ENCODE peak calls at places on chromosomes 6 and 20, in eight cellular contexts. K, S, C, Z, T, W, U and Q are unnamed samples.

GRCh38 chr20:51507357-51508036 is 35.0 kb downstream of the NFATC2 start:
- DNase-seq in K (no peak), S (no peak), C (no peak), Z (no peak), T (no peak), W (no peak), U (no peak), Q (no peak)

GRCh38 chr6:54185885-54186284 is 74.6 kb downstream of the MLIP start:
- DNase-seq in K (no peak), S (no peak), C (no peak), Z (no peak), T (no peak), W (no peak), U (no peak), Q (no peak)

GRCh38 chr20:44033873-44034272 is 119.2 kb downstream of the TOX2 start:
- DNase-seq in K (no peak), S (no peak), C (no peak), Z (no peak), T (no peak), W (no peak), U (no peak), Q (no peak)

GRCh38 chr6:30067460-30068139 is 602 bp downstream of the PPP1R11 start:
- DNase-seq in K (no peak), S (no peak), C (peak; percentile 92), Z (no peak), T (no peak), W (no peak), U (no peak), Q (no peak)

GRCh38 chr6:16481680-16482079 is 243.3 kb downstream of the GMPR start:
- DNase-seq in K (no peak), S (peak; percentile 43), C (no peak), Z (no peak), T (no peak), W (no peak), U (no peak), Q (no peak)

GRCh38 chr6:19465760-19466159 is 371.4 kb upstream of the ID4 start:
- DNase-seq in K (no peak), S (no peak), C (no peak), Z (peak; percentile 33), T (no peak), W (no peak), U (peak; percentile 77), Q (no peak)

GRCh38 chr6:39777218-39777617 is 15.0 kb upstream of the DAAM2 start:
- DNase-seq in K (no peak), S (no peak), C (no peak), Z (peak; percentile 19), T (no peak), W (no peak), U (no peak), Q (no peak)

GRCh38 chr20:20956586-20956985 is 149.6 kb downstream of the LINC00237 start:
- DNase-seq in K (peak; percentile 80), S (no peak), C (no peak), Z (peak; percentile 80), T (no peak), W (no peak), U (no peak), Q (peak; percentile 29)

GRCh38 chr20:49078310-49078709 is 32.2 kb downstream of the CSE1L start:
- DNase-seq in K (no peak), S (no peak), C (no peak), Z (no peak), T (no peak), W (no peak), U (no peak), Q (no peak)

GRCh38 chr6:170035896-170036295 is 255.0 kb downstream of the DLL1 start:
- DNase-seq in K (no peak), S (no peak), C (no peak), Z (no peak), T (no peak), W (no peak), U (no peak), Q (no peak)

GRCh38 chr20:49641683-49642649 is 71.7 kb downstream of the B4GALT5 start:
- DNase-seq in K (peak; percentile 39), S (no peak), C (peak; percentile 16), Z (no peak), T (no peak), W (no peak), U (no peak), Q (no peak)

GRCh38 chr20:20520776-20521175 is 152.9 kb downstream of the INSM1 start:
- DNase-seq in K (no peak), S (no peak), C (no peak), Z (no peak), T (no peak), W (no peak), U (peak; percentile 27), Q (no peak)

GRCh38 chr6:39934060-39934757 is at the start of gene MOCS1:
- DNase-seq in K (peak; percentile 88), S (peak; percentile 2), C (peak; percentile 85), Z (peak; percentile 58), T (no peak), W (no peak), U (peak; percentile 28), Q (peak; percentile 58)

GRCh38 chr20:55273149-55273548 is 732.2 kb downstream of the CBLN4 start:
- DNase-seq in K (no peak), S (no peak), C (no peak), Z (no peak), T (no peak), W (no peak), U (no peak), Q (no peak)

GRCh38 chr6:15504040-15504491 is 158.8 kb downstream of the DTNBP1 start:
- DNase-seq in K (peak; percentile 48), S (no peak), C (no peak), Z (no peak), T (no peak), W (no peak), U (no peak), Q (no peak)

GRCh38 chr20:24983896-24984295 is 8.7 kb downstream of the APMAP start:
- DNase-seq in K (no peak), S (no peak), C (no peak), Z (no peak), T (no peak), W (no peak), U (no peak), Q (no peak)

GRCh38 chr20:33589059-33589458 is 73.1 kb upstream of the C20orf144 start:
- DNase-seq in K (peak; percentile 55), S (no peak), C (no peak), Z (no peak), T (no peak), W (no peak), U (no peak), Q (no peak)

GRCh38 chr6:92361990-92362770 is 1057.2 kb downstream of the EPHA7 start:
- DNase-seq in K (peak; percentile 16), S (no peak), C (no peak), Z (no peak), T (no peak), W (no peak), U (no peak), Q (no peak)

GRCh38 chr6:34194770-34195169 is 41.9 kb upstream of the HMGA1 start:
- DNase-seq in K (no peak), S (no peak), C (no peak), Z (no peak), T (no peak), W (no peak), U (no peak), Q (no peak)

GRCh38 chr6:54846243-54846856 is at the start of gene FAM83B:
- DNase-seq in K (no peak), S (no peak), C (no peak), Z (no peak), T (no peak), W (no peak), U (no peak), Q (peak; percentile 30)

GRCh38 chr20:12966468-12967085 is 42.2 kb upstream of the SPTLC3 start:
- DNase-seq in K (peak; percentile 22), S (no peak), C (no peak), Z (no peak), T (no peak), W (no peak), U (peak; percentile 10), Q (no peak)

GRCh38 chr6:149028767-149029405 is 282.1 kb downstream of the UST start:
- DNase-seq in K (peak; percentile 86), S (peak; percentile 62), C (peak; percentile 80), Z (peak; percentile 94), T (no peak), W (no peak), U (peak; percentile 74), Q (peak; percentile 77)

GRCh38 chr6:84074988-84075781 is 41.6 kb downstream of the MRAP2 start:
- DNase-seq in K (no peak), S (no peak), C (peak; percentile 50), Z (peak; percentile 11), T (no peak), W (no peak), U (no peak), Q (no peak)

GRCh38 chr20:50285376-50286173 is 94.9 kb downstream of the CEBPB start:
- DNase-seq in K (no peak), S (no peak), C (no peak), Z (no peak), T (no peak), W (no peak), U (peak; percentile 80), Q (no peak)

GRCh38 chr20:59571591-59572314 is 32.6 kb upstream of the PHACTR3 start:
- DNase-seq in K (peak; percentile 54), S (peak; percentile 39), C (peak; percentile 73), Z (peak; percentile 30), T (no peak), W (no peak), U (peak; percentile 28), Q (peak; percentile 72)

GRCh38 chr6:7173843-7174503 is 66.2 kb downstream of the RREB1 start:
- DNase-seq in K (no peak), S (no peak), C (peak; percentile 90), Z (no peak), T (no peak), W (no peak), U (no peak), Q (no peak)

GRCh38 chr6:155301867-155302266 is 12.4 kb downstream of the TFB1M start:
- DNase-seq in K (no peak), S (no peak), C (no peak), Z (no peak), T (no peak), W (no peak), U (no peak), Q (no peak)

GRCh38 chr20:48949304-48950170 is 28.0 kb downstream of the ARFGEF2 start:
- DNase-seq in K (no peak), S (no peak), C (no peak), Z (no peak), T (no peak), W (no peak), U (no peak), Q (no peak)

GRCh38 chr6:158220786-158221442 is 52.8 kb downstream of the GTF2H5 start:
- DNase-seq in K (peak; percentile 71), S (peak; percentile 64), C (peak; percentile 83), Z (peak; percentile 90), T (peak; percentile 51), W (peak; percentile 3), U (peak; percentile 52), Q (peak; percentile 67)

GRCh38 chr20:49572857-49573256 is 4.9 kb upstream of the PTGIS start:
- DNase-seq in K (no peak), S (no peak), C (no peak), Z (no peak), T (no peak), W (no peak), U (no peak), Q (no peak)

GRCh38 chr20:62902926-62903615 is 23.2 kb downstream of the DIDO1 start:
- DNase-seq in K (no peak), S (no peak), C (no peak), Z (no peak), T (no peak), W (no peak), U (no peak), Q (no peak)

GRCh38 chr6:166471797-166472260 is 89.1 kb upstream of the MPC1 start:
- DNase-seq in K (no peak), S (no peak), C (no peak), Z (no peak), T (no peak), W (no peak), U (no peak), Q (no peak)